ENCODE peak calls at places on chromosomes 1 and 21, in five cellular contexts. One of them, this sample, is unnamed.

GRCh38 chr1:109396971-109397370 is 747 bp downstream of the SORT1 start:
- DNase-seq in NCI-H1417: peak; percentile 57
- DNase-seq in RPMI8226: no peak
- DNase-seq in KBM-7: no peak
- DNase-seq in left cardiac atrium: no peak
- DNase-seq in this sample: peak; percentile 26

GRCh38 chr1:209871430-209871829 is 43.7 kb downstream of the UTP25 start:
- DNase-seq in NCI-H1417: no peak
- DNase-seq in RPMI8226: no peak
- DNase-seq in KBM-7: no peak
- DNase-seq in left cardiac atrium: no peak
- DNase-seq in this sample: no peak

GRCh38 chr1:193054169-193054675 is 4.9 kb downstream of the UCHL5 start:
- DNase-seq in NCI-H1417: no peak
- DNase-seq in RPMI8226: no peak
- DNase-seq in KBM-7: no peak
- DNase-seq in left cardiac atrium: no peak
- DNase-seq in this sample: no peak

GRCh38 chr1:941588-942383 is 17.3 kb downstream of the NOC2L start:
- DNase-seq in NCI-H1417: peak; percentile 96
- DNase-seq in RPMI8226: peak; percentile 87
- DNase-seq in KBM-7: peak; percentile 45
- DNase-seq in left cardiac atrium: peak; percentile 85
- DNase-seq in this sample: peak; percentile 82

GRCh38 chr1:87956072-87956471 is 627.4 kb downstream of the LMO4 start:
- DNase-seq in NCI-H1417: no peak
- DNase-seq in RPMI8226: no peak
- DNase-seq in KBM-7: no peak
- DNase-seq in left cardiac atrium: peak; percentile 64
- DNase-seq in this sample: no peak

GRCh38 chr1:186812560-186812959 is 16.2 kb upstream of the PLA2G4A start:
- DNase-seq in NCI-H1417: no peak
- DNase-seq in RPMI8226: no peak
- DNase-seq in KBM-7: no peak
- DNase-seq in left cardiac atrium: no peak
- DNase-seq in this sample: no peak

GRCh38 chr1:28811766-28812668 is at the start of gene OPRD1:
- DNase-seq in NCI-H1417: peak; percentile 76
- DNase-seq in RPMI8226: peak; percentile 54
- DNase-seq in KBM-7: no peak
- DNase-seq in left cardiac atrium: no peak
- DNase-seq in this sample: peak; percentile 44

GRCh38 chr1:208950206-208950605 is 633.3 kb upstream of the CAMK1G start:
- DNase-seq in NCI-H1417: no peak
- DNase-seq in RPMI8226: no peak
- DNase-seq in KBM-7: no peak
- DNase-seq in left cardiac atrium: no peak
- DNase-seq in this sample: no peak

GRCh38 chr1:151512801-151513625 is 1.8 kb downstream of the CGN start:
- DNase-seq in NCI-H1417: peak; percentile 32
- DNase-seq in RPMI8226: peak; percentile 8
- DNase-seq in KBM-7: peak; percentile 30
- DNase-seq in left cardiac atrium: no peak
- DNase-seq in this sample: peak; percentile 22

GRCh38 chr1:31814041-31814511 is 1.7 kb downstream of the SPOCD1 start:
- DNase-seq in NCI-H1417: no peak
- DNase-seq in RPMI8226: no peak
- DNase-seq in KBM-7: no peak
- DNase-seq in left cardiac atrium: no peak
- DNase-seq in this sample: no peak

GRCh38 chr1:6648556-6648955 is 23.9 kb downstream of the THAP3 start:
- DNase-seq in NCI-H1417: no peak
- DNase-seq in RPMI8226: no peak
- DNase-seq in KBM-7: no peak
- DNase-seq in left cardiac atrium: no peak
- DNase-seq in this sample: peak; percentile 4

GRCh38 chr21:46048926-46049889 is 48.7 kb upstream of the COL6A2 start:
- DNase-seq in NCI-H1417: peak; percentile 78
- DNase-seq in RPMI8226: no peak
- DNase-seq in KBM-7: no peak
- DNase-seq in left cardiac atrium: peak; percentile 86
- DNase-seq in this sample: peak; percentile 52

GRCh38 chr1:117312453-117313138 is 54.7 kb upstream of the MAN1A2 start:
- DNase-seq in NCI-H1417: no peak
- DNase-seq in RPMI8226: peak; percentile 7
- DNase-seq in KBM-7: peak; percentile 26
- DNase-seq in left cardiac atrium: no peak
- DNase-seq in this sample: peak; percentile 3

GRCh38 chr1:212699839-212700596 is at the start of gene BATF3:
- DNase-seq in NCI-H1417: peak; percentile 48
- DNase-seq in RPMI8226: no peak
- DNase-seq in KBM-7: no peak
- DNase-seq in left cardiac atrium: peak; percentile 73
- DNase-seq in this sample: peak; percentile 35

GRCh38 chr1:180881806-180882509 is 30.7 kb upstream of the KIAA1614 start:
- DNase-seq in NCI-H1417: peak; percentile 17
- DNase-seq in RPMI8226: peak; percentile 50
- DNase-seq in KBM-7: peak; percentile 52
- DNase-seq in left cardiac atrium: no peak
- DNase-seq in this sample: peak; percentile 38

GRCh38 chr1:176241385-176242015 is 34.4 kb upstream of the COP1 start:
- DNase-seq in NCI-H1417: no peak
- DNase-seq in RPMI8226: no peak
- DNase-seq in KBM-7: no peak
- DNase-seq in left cardiac atrium: no peak
- DNase-seq in this sample: no peak

GRCh38 chr1:98333406-98333805 is 328.1 kb upstream of the SNX7 start:
- DNase-seq in NCI-H1417: peak; percentile 37
- DNase-seq in RPMI8226: no peak
- DNase-seq in KBM-7: no peak
- DNase-seq in left cardiac atrium: no peak
- DNase-seq in this sample: no peak

GRCh38 chr1:15943515-15944307 is 32.2 kb downstream of the ZBTB17 start:
- DNase-seq in NCI-H1417: no peak
- DNase-seq in RPMI8226: no peak
- DNase-seq in KBM-7: no peak
- DNase-seq in left cardiac atrium: no peak
- DNase-seq in this sample: no peak

GRCh38 chr1:10519016-10519417 is 44.3 kb downstream of the PEX14 start:
- DNase-seq in NCI-H1417: peak; percentile 79
- DNase-seq in RPMI8226: no peak
- DNase-seq in KBM-7: no peak
- DNase-seq in left cardiac atrium: no peak
- DNase-seq in this sample: peak; percentile 52

GRCh38 chr1:6922096-6922931 is 137.1 kb downstream of the CAMTA1 start:
- DNase-seq in NCI-H1417: peak; percentile 70
- DNase-seq in RPMI8226: peak; percentile 89
- DNase-seq in KBM-7: no peak
- DNase-seq in left cardiac atrium: peak; percentile 77
- DNase-seq in this sample: no peak

GRCh38 chr1:76302711-76303347 is 228.3 kb downstream of the ST6GALNAC3 start:
- DNase-seq in NCI-H1417: no peak
- DNase-seq in RPMI8226: no peak
- DNase-seq in KBM-7: no peak
- DNase-seq in left cardiac atrium: no peak
- DNase-seq in this sample: no peak

GRCh38 chr21:40757366-40757765 is 89.6 kb downstream of the DSCAM start:
- DNase-seq in NCI-H1417: no peak
- DNase-seq in RPMI8226: no peak
- DNase-seq in KBM-7: no peak
- DNase-seq in left cardiac atrium: no peak
- DNase-seq in this sample: no peak

GRCh38 chr1:193313354-193314140 is 127.1 kb upstream of the B3GALT2 start:
- DNase-seq in NCI-H1417: no peak
- DNase-seq in RPMI8226: no peak
- DNase-seq in KBM-7: no peak
- DNase-seq in left cardiac atrium: no peak
- DNase-seq in this sample: no peak